ENCODE peak calls at places on chromosomes 11 and 22, in ten cellular contexts. S is tibial nerve; K is HCT116; W is GM23338; H is PC-9; T is upper lobe of right lung; Y is CD8-positive, alpha-beta T cell; X is cardiac muscle cell; J is neuronal stem cell; C is heart right ventricle. O is an unnamed sample.

GRCh38 chr11:120643254-120643653 is 131.7 kb downstream of the GRIK4 start:
- DNase-seq in S (no peak), K (no peak), W (no peak), H (no peak), T (peak; percentile 45), Y (no peak), X (no peak), J (no peak), C (no peak), O (no peak)

GRCh38 chr11:109756951-109757350 is 335.0 kb downstream of the C11orf87 start:
- DNase-seq in S (no peak), K (no peak), W (no peak), H (no peak), T (no peak), Y (no peak), X (no peak), J (no peak), C (no peak), O (no peak)

GRCh38 chr22:26725012-26725676 is 67.8 kb downstream of the MIAT start:
- DNase-seq in S (no peak), K (no peak), W (no peak), H (no peak), T (no peak), Y (no peak), X (peak; percentile 20), J (no peak), C (no peak), O (no peak)

GRCh38 chr11:11536650-11537049 is 85.2 kb downstream of the GALNT18 start:
- DNase-seq in S (no peak), K (no peak), W (no peak), H (no peak), T (no peak), Y (no peak), X (no peak), J (no peak), C (no peak), O (no peak)

GRCh38 chr22:36419177-36419911 is 31.6 kb upstream of the MYH9 start:
- DNase-seq in S (peak; percentile 38), K (no peak), W (peak; percentile 38), H (peak; percentile 44), T (no peak), Y (no peak), X (peak; percentile 88), J (no peak), C (peak; percentile 32), O (no peak)

GRCh38 chr11:126630488-126630887 is 275.0 kb downstream of the ST3GAL4 start:
- DNase-seq in S (no peak), K (no peak), W (no peak), H (no peak), T (no peak), Y (no peak), X (no peak), J (no peak), C (no peak), O (no peak)

GRCh38 chr11:85685131-85685819 is 720 bp downstream of the CCDC89 start:
- DNase-seq in S (no peak), K (no peak), W (no peak), H (no peak), T (peak; percentile 65), Y (no peak), X (peak; percentile 69), J (no peak), C (no peak), O (peak; percentile 72)

GRCh38 chr11:65771589-65772112 is 9.1 kb downstream of the AP5B1 start:
- DNase-seq in S (no peak), K (no peak), W (no peak), H (no peak), T (no peak), Y (no peak), X (no peak), J (no peak), C (no peak), O (no peak)

GRCh38 chr22:31730344-31730711 is 19.6 kb downstream of the PRR14L start:
- DNase-seq in S (no peak), K (no peak), W (peak; percentile 52), H (no peak), T (no peak), Y (no peak), X (no peak), J (no peak), C (no peak), O (no peak)

GRCh38 chr11:71490731-71491390 is 36.2 kb upstream of the KRTAP5-7 start:
- DNase-seq in S (no peak), K (no peak), W (no peak), H (no peak), T (peak; percentile 40), Y (no peak), X (no peak), J (no peak), C (no peak), O (no peak)

GRCh38 chr11:75386912-75387311 is 12.4 kb upstream of the RPS3 start:
- DNase-seq in S (no peak), K (no peak), W (peak; percentile 69), H (peak; percentile 80), T (peak; percentile 4), Y (no peak), X (no peak), J (no peak), C (no peak), O (no peak)

GRCh38 chr11:63985812-63986155 is 454 bp upstream of the OTUB1 start:
- DNase-seq in S (no peak), K (no peak), W (peak; percentile 66), H (no peak), T (peak; percentile 81), Y (peak; percentile 67), X (no peak), J (no peak), C (peak; percentile 47), O (peak; percentile 78)

GRCh38 chr11:1119282-1120146 is 38.2 kb upstream of the MUC5AC start:
- DNase-seq in S (no peak), K (no peak), W (no peak), H (no peak), T (peak; percentile 42), Y (no peak), X (no peak), J (no peak), C (no peak), O (no peak)

GRCh38 chr11:69245491-69246345 is 48.2 kb upstream of the MYEOV start:
- DNase-seq in S (no peak), K (no peak), W (no peak), H (no peak), T (no peak), Y (no peak), X (no peak), J (no peak), C (no peak), O (peak; percentile 66)

GRCh38 chr22:43378011-43378704 is 33.7 kb upstream of the MPPED1 start:
- DNase-seq in S (no peak), K (no peak), W (no peak), H (no peak), T (no peak), Y (no peak), X (peak; percentile 65), J (no peak), C (no peak), O (no peak)

GRCh38 chr22:45673482-45674175 is 2.0 kb downstream of the ATXN10 start:
- DNase-seq in S (no peak), K (no peak), W (no peak), H (no peak), T (no peak), Y (no peak), X (no peak), J (no peak), C (no peak), O (no peak)
- H3K4me3 ChIP-seq in S (no peak overlapping the region), K (peak overlapping the region; percentile 79), W (peak overlapping the region; percentile 95), H (peak overlapping the region; percentile 69), T (peak overlapping the region; percentile 89), Y (no peak overlapping the region), X (no peak overlapping the region), J (no peak overlapping the region), C (peak overlapping the region; percentile 65), O (peak overlapping the region; percentile 83)

DNA sequence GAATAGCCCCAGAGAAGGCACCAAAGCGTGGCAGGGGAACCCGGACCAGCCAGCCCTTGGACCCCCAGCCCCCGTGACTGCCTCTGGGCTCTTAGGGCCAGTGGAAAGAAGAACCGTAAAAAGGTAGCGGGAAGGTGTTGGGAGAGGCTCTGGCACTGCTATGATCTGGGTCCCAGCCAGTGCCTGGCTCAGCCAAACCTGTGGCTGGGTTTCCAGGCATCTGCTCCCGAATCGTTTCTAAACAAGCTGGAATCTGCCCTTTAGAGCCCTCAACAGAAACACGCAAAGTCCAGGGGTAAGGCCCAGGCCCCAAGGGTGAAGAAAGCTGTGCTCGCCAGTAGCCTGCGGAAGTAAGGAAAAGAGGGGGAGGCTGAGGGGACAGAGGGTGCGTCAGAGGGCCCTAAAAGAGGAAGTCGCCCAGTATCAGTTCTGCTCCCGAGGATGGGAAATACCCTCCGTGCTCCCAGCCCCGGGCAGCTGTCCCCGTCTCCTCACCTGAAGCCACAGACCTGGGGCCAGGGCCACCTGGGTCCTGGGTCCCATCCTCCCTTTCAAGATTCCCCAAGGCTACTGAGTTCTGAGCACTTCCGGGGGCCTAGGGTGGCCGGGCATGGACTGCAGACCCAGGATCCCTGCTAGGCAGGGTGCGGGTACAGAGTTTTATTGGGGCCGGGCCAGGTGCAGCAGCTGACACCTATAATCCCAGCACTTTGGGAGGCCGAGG is 24.7 kb downstream of the IL10RA start:
- DNase-seq in S (no peak), K (no peak), W (no peak), H (no peak), T (peak; percentile 81), Y (no peak), X (no peak), J (no peak), C (no peak), O (no peak)
- H3K27ac ChIP-seq in S (no peak overlapping the region), K (no peak overlapping the region), W (no peak overlapping the region), H (no peak overlapping the region), T (peak overlapping the region; percentile 77), Y (no peak overlapping the region), X (no peak overlapping the region), J (no peak overlapping the region), C (peak overlapping the region; percentile 58), O (peak overlapping the region; percentile 32)

GRCh38 chr11:47400813-47401279 is 7.5 kb upstream of the SLC39A13 start:
- DNase-seq in S (no peak), K (no peak), W (no peak), H (no peak), T (no peak), Y (no peak), X (no peak), J (no peak), C (no peak), O (no peak)
- H3K4me3 ChIP-seq in S (peak overlapping the region; percentile 60), K (no peak overlapping the region), W (peak overlapping the region; percentile 53), H (no peak overlapping the region), T (peak overlapping the region; percentile 56), Y (peak overlapping the region; percentile 48), X (peak overlapping the region; percentile 22), J (no peak overlapping the region), C (peak overlapping the region; percentile 68), O (peak overlapping the region; percentile 71)

DNA sequence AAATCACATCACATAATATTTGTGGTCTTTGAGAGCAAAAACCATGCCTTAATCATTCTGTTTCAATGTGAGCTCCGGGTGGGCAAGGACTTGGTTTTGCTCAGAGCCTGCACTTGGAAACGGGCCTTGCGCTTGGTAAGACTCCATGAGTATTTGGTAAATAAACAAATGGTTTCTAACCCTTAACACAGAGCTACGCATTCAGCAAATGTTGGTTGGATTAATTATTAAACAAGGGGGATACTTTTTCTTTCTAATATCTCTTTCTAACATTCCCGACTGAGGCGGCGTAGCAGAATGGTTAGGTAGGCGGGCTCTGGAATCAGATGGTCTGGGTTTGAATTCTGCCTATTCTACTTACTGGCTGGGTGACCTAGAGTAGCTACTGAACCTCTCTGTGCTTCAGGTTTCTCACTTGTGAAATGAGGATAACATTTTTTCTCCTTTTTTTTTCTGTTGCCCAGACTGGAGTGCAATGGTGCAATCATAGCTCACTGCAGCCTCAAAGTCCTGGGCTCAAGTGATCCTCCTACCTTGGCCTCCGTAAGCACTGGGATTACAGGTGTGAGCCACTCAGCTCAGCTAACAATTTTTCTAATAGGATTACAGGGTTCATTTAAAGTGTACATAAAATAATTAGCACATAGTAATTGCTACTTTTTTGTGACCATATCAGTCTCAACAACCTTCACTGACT is 3.4 kb upstream of the FAM83F start:
- DNase-seq in S (no peak), K (no peak), W (no peak), H (no peak), T (no peak), Y (no peak), X (no peak), J (no peak), C (no peak), O (no peak)
- H3K27ac ChIP-seq in S (no peak overlapping the region), K (no peak overlapping the region), W (no peak overlapping the region), H (no peak overlapping the region), T (no peak overlapping the region), Y (no peak overlapping the region), X (no peak overlapping the region), J (no peak overlapping the region), C (peak overlapping the region; percentile 78), O (no peak overlapping the region)